ENCODE peak calls at places on chromosomes 16 and 17, in ten cellular contexts. One of them, this sample, is unnamed.

GRCh38 chr16:10297341-10298006 is 88.4 kb upstream of the ATF7IP2 start:
- DNase-seq in esophagus squamous epithelium: no peak
- DNase-seq in fibroblast of mammary gland: no peak
- DNase-seq in mammary epithelial cell: no peak
- DNase-seq in gastrocnemius medialis: no peak
- DNase-seq in HL-60: no peak
- DNase-seq in tibial nerve: peak; percentile 11
- DNase-seq in Peyer's patch: peak; percentile 73
- DNase-seq in epithelial cell of proximal tubule: no peak
- DNase-seq in fibroblast of lung: no peak
- DNase-seq in this sample: no peak

GRCh38 chr17:28394717-28395116 is 11.3 kb downstream of the SLC46A1 start:
- DNase-seq in esophagus squamous epithelium: no peak
- DNase-seq in fibroblast of mammary gland: peak; percentile 21
- DNase-seq in mammary epithelial cell: no peak
- DNase-seq in gastrocnemius medialis: no peak
- DNase-seq in HL-60: no peak
- DNase-seq in tibial nerve: no peak
- DNase-seq in Peyer's patch: no peak
- DNase-seq in epithelial cell of proximal tubule: no peak
- DNase-seq in fibroblast of lung: no peak
- DNase-seq in this sample: peak; percentile 48

GRCh38 chr17:12547829-12548228 is 117.9 kb upstream of the MYOCD start:
- DNase-seq in esophagus squamous epithelium: no peak
- DNase-seq in fibroblast of mammary gland: no peak
- DNase-seq in mammary epithelial cell: no peak
- DNase-seq in gastrocnemius medialis: no peak
- DNase-seq in HL-60: no peak
- DNase-seq in tibial nerve: no peak
- DNase-seq in Peyer's patch: no peak
- DNase-seq in epithelial cell of proximal tubule: no peak
- DNase-seq in fibroblast of lung: no peak
- DNase-seq in this sample: no peak

GRCh38 chr17:43200127-43200526 is 11.5 kb upstream of the TMEM106A start:
- DNase-seq in esophagus squamous epithelium: no peak
- DNase-seq in fibroblast of mammary gland: no peak
- DNase-seq in mammary epithelial cell: no peak
- DNase-seq in gastrocnemius medialis: no peak
- DNase-seq in HL-60: no peak
- DNase-seq in tibial nerve: no peak
- DNase-seq in Peyer's patch: no peak
- DNase-seq in epithelial cell of proximal tubule: no peak
- DNase-seq in fibroblast of lung: no peak
- DNase-seq in this sample: no peak

GRCh38 chr17:81060416-81060815 is 25.5 kb downstream of the BAIAP2 start:
- DNase-seq in esophagus squamous epithelium: no peak
- DNase-seq in fibroblast of mammary gland: no peak
- DNase-seq in mammary epithelial cell: no peak
- DNase-seq in gastrocnemius medialis: no peak
- DNase-seq in HL-60: no peak
- DNase-seq in tibial nerve: no peak
- DNase-seq in Peyer's patch: no peak
- DNase-seq in epithelial cell of proximal tubule: no peak
- DNase-seq in fibroblast of lung: no peak
- DNase-seq in this sample: no peak

GRCh38 chr17:47899643-47900042 is 3.6 kb downstream of the SP2 start:
- DNase-seq in esophagus squamous epithelium: no peak
- DNase-seq in fibroblast of mammary gland: no peak
- DNase-seq in mammary epithelial cell: no peak
- DNase-seq in gastrocnemius medialis: no peak
- DNase-seq in HL-60: no peak
- DNase-seq in tibial nerve: no peak
- DNase-seq in Peyer's patch: no peak
- DNase-seq in epithelial cell of proximal tubule: no peak
- DNase-seq in fibroblast of lung: no peak
- DNase-seq in this sample: no peak

GRCh38 chr16:71945616-71946015 is 50.3 kb downstream of the IST1 start:
- DNase-seq in esophagus squamous epithelium: no peak
- DNase-seq in fibroblast of mammary gland: no peak
- DNase-seq in mammary epithelial cell: no peak
- DNase-seq in gastrocnemius medialis: no peak
- DNase-seq in HL-60: no peak
- DNase-seq in tibial nerve: no peak
- DNase-seq in Peyer's patch: no peak
- DNase-seq in epithelial cell of proximal tubule: no peak
- DNase-seq in fibroblast of lung: no peak
- DNase-seq in this sample: no peak

GRCh38 chr17:49016775-49017463 is 19.7 kb downstream of the IGF2BP1 start:
- DNase-seq in esophagus squamous epithelium: no peak
- DNase-seq in fibroblast of mammary gland: peak; percentile 55
- DNase-seq in mammary epithelial cell: peak; percentile 55
- DNase-seq in gastrocnemius medialis: no peak
- DNase-seq in HL-60: no peak
- DNase-seq in tibial nerve: no peak
- DNase-seq in Peyer's patch: no peak
- DNase-seq in epithelial cell of proximal tubule: no peak
- DNase-seq in fibroblast of lung: peak; percentile 89
- DNase-seq in this sample: peak; percentile 73

GRCh38 chr17:44108440-44109311 is 14.8 kb downstream of the HDAC5 start:
- DNase-seq in esophagus squamous epithelium: no peak
- DNase-seq in fibroblast of mammary gland: peak; percentile 96
- DNase-seq in mammary epithelial cell: no peak
- DNase-seq in gastrocnemius medialis: peak; percentile 94
- DNase-seq in HL-60: no peak
- DNase-seq in tibial nerve: peak; percentile 67
- DNase-seq in Peyer's patch: peak; percentile 45
- DNase-seq in epithelial cell of proximal tubule: no peak
- DNase-seq in fibroblast of lung: peak; percentile 96
- DNase-seq in this sample: no peak

GRCh38 chr16:70700101-70701020 is 14.5 kb upstream of the MTSS2 start:
- DNase-seq in esophagus squamous epithelium: no peak
- DNase-seq in fibroblast of mammary gland: no peak
- DNase-seq in mammary epithelial cell: peak; percentile 84
- DNase-seq in gastrocnemius medialis: peak; percentile 92
- DNase-seq in HL-60: peak; percentile 87
- DNase-seq in tibial nerve: no peak
- DNase-seq in Peyer's patch: no peak
- DNase-seq in epithelial cell of proximal tubule: no peak
- DNase-seq in fibroblast of lung: no peak
- DNase-seq in this sample: peak; percentile 87

GRCh38 chr17:27983853-27984252 is 58.6 kb upstream of the NLK start:
- DNase-seq in esophagus squamous epithelium: no peak
- DNase-seq in fibroblast of mammary gland: no peak
- DNase-seq in mammary epithelial cell: no peak
- DNase-seq in gastrocnemius medialis: no peak
- DNase-seq in HL-60: no peak
- DNase-seq in tibial nerve: no peak
- DNase-seq in Peyer's patch: no peak
- DNase-seq in epithelial cell of proximal tubule: no peak
- DNase-seq in fibroblast of lung: no peak
- DNase-seq in this sample: no peak

GRCh38 chr16:28012031-28012445 is 51.5 kb downstream of the GSG1L start:
- DNase-seq in esophagus squamous epithelium: no peak
- DNase-seq in fibroblast of mammary gland: peak; percentile 22
- DNase-seq in mammary epithelial cell: no peak
- DNase-seq in gastrocnemius medialis: no peak
- DNase-seq in HL-60: no peak
- DNase-seq in tibial nerve: no peak
- DNase-seq in Peyer's patch: no peak
- DNase-seq in epithelial cell of proximal tubule: no peak
- DNase-seq in fibroblast of lung: no peak
- DNase-seq in this sample: no peak

DNA sequence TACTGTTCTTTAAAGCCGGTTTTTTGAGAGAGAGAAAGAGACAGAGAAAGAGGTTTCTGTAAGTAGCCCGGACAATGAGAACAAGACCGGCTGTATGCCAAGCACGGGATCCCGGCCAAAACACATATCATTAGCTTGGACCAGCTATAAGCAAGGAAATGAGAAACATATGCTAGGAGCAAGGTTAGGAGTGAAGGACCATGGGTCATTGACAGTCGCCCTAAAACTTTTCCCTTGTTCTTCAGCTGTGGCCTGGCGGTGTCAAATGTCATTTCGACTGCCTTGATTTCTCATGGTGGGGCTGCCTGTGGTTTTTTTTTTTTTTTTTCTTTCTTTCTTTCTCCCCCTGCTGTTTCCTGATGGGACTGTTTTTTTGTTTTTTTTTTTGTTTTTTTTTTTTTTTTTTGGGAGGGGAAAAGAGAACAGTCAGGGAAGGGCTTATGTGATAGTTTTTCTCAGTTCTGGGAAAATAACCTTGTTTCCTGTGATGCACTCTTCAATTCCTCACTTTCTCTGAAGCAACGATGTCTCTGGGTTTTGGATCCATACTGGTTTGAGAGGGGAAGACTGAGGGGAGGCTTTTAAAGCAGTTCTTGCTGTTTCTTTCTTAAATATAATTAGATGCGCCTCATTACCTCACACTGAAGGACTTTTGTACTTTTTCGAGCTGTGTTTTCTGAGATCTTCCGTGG is 124.8 kb upstream of the ZFHX3 start:
- DNase-seq in esophagus squamous epithelium: no peak
- DNase-seq in fibroblast of mammary gland: peak; percentile 99
- DNase-seq in mammary epithelial cell: peak; percentile 42
- DNase-seq in gastrocnemius medialis: peak; percentile 38
- DNase-seq in HL-60: no peak
- DNase-seq in tibial nerve: peak; percentile 83
- DNase-seq in Peyer's patch: no peak
- DNase-seq in epithelial cell of proximal tubule: no peak
- DNase-seq in fibroblast of lung: peak; percentile 98
- DNase-seq in this sample: peak; percentile 43
- H3K4me3 ChIP-seq in esophagus squamous epithelium: peak overlapping the region; percentile 26
- H3K4me3 ChIP-seq in fibroblast of mammary gland: no peak overlapping the region
- H3K4me3 ChIP-seq in mammary epithelial cell: no peak overlapping the region
- H3K4me3 ChIP-seq in gastrocnemius medialis: no peak overlapping the region
- H3K4me3 ChIP-seq in HL-60: no peak overlapping the region
- H3K4me3 ChIP-seq in tibial nerve: no peak overlapping the region
- H3K4me3 ChIP-seq in Peyer's patch: no peak overlapping the region
- H3K4me3 ChIP-seq in epithelial cell of proximal tubule: peak overlapping the region; percentile 18
- H3K4me3 ChIP-seq in fibroblast of lung: peak overlapping the region; percentile 36
- H3K4me3 ChIP-seq in this sample: no peak overlapping the region

GRCh38 chr16:20806168-20807050 is at the start of the genes ERI2 and REXO5:
- DNase-seq in esophagus squamous epithelium: peak; percentile 12
- DNase-seq in fibroblast of mammary gland: peak; percentile 94
- DNase-seq in mammary epithelial cell: peak; percentile 94
- DNase-seq in gastrocnemius medialis: peak; percentile 87
- DNase-seq in HL-60: peak; percentile 96
- DNase-seq in tibial nerve: peak; percentile 86
- DNase-seq in Peyer's patch: peak; percentile 80
- DNase-seq in epithelial cell of proximal tubule: peak; percentile 72
- DNase-seq in fibroblast of lung: peak; percentile 95
- DNase-seq in this sample: peak; percentile 95
- TF ChIP-seq CTCF in esophagus squamous epithelium: peak; percentile 30
- TF ChIP-seq CTCF in fibroblast of mammary gland: peak; percentile 50
- TF ChIP-seq CTCF in mammary epithelial cell: no peak
- TF ChIP-seq CTCF in gastrocnemius medialis: no peak
- TF ChIP-seq CTCF in HL-60: peak; percentile 24
- TF ChIP-seq CTCF in tibial nerve: peak; percentile 37
- TF ChIP-seq CTCF in Peyer's patch: peak; percentile 30
- TF ChIP-seq CTCF in epithelial cell of proximal tubule: peak; percentile 66
- TF ChIP-seq CTCF in fibroblast of lung: peak; percentile 65
- TF ChIP-seq CTCF in this sample: peak; percentile 56

GRCh38 chr16:56885446-56886162 is 20.6 kb downstream of the SLC12A3 start:
- DNase-seq in esophagus squamous epithelium: no peak
- DNase-seq in fibroblast of mammary gland: peak; percentile 13
- DNase-seq in mammary epithelial cell: no peak
- DNase-seq in gastrocnemius medialis: no peak
- DNase-seq in HL-60: no peak
- DNase-seq in tibial nerve: no peak
- DNase-seq in Peyer's patch: no peak
- DNase-seq in epithelial cell of proximal tubule: no peak
- DNase-seq in fibroblast of lung: no peak
- DNase-seq in this sample: no peak
- H3K4me3 ChIP-seq in esophagus squamous epithelium: no peak overlapping the region
- H3K4me3 ChIP-seq in fibroblast of mammary gland: no peak overlapping the region
- H3K4me3 ChIP-seq in mammary epithelial cell: no peak overlapping the region
- H3K4me3 ChIP-seq in gastrocnemius medialis: no peak overlapping the region
- H3K4me3 ChIP-seq in HL-60: no peak overlapping the region
- H3K4me3 ChIP-seq in tibial nerve: no peak overlapping the region
- H3K4me3 ChIP-seq in Peyer's patch: no peak overlapping the region
- H3K4me3 ChIP-seq in epithelial cell of proximal tubule: no peak overlapping the region
- H3K4me3 ChIP-seq in fibroblast of lung: no peak overlapping the region
- H3K4me3 ChIP-seq in this sample: no peak overlapping the region

GRCh38 chr17:18087610-18088491 is at the start of gene DRG2:
- DNase-seq in esophagus squamous epithelium: peak; percentile 63
- DNase-seq in fibroblast of mammary gland: peak; percentile 89
- DNase-seq in mammary epithelial cell: peak; percentile 87
- DNase-seq in gastrocnemius medialis: peak; percentile 90
- DNase-seq in HL-60: peak; percentile 76
- DNase-seq in tibial nerve: peak; percentile 90
- DNase-seq in Peyer's patch: peak; percentile 84
- DNase-seq in epithelial cell of proximal tubule: peak; percentile 19
- DNase-seq in fibroblast of lung: peak; percentile 93
- DNase-seq in this sample: peak; percentile 90
- TF ChIP-seq CTCF in esophagus squamous epithelium: peak; percentile 5
- TF ChIP-seq CTCF in fibroblast of mammary gland: peak; percentile 1
- TF ChIP-seq CTCF in mammary epithelial cell: no peak
- TF ChIP-seq CTCF in gastrocnemius medialis: peak; percentile 15
- TF ChIP-seq CTCF in HL-60: no peak
- TF ChIP-seq CTCF in tibial nerve: peak; percentile 9
- TF ChIP-seq CTCF in Peyer's patch: peak; percentile 16
- TF ChIP-seq CTCF in epithelial cell of proximal tubule: no peak
- TF ChIP-seq CTCF in fibroblast of lung: no peak
- TF ChIP-seq CTCF in this sample: no peak